ENCODE peak calls at places on chromosomes 16 and 17, in five cellular contexts. C, J, A, T and M are unnamed samples.

GRCh38 chr17:68035131-68035522 is 408 bp upstream of the KPNA2 start:
- DNase-seq in C (peak), J (no peak), A (peak), T (peak), M (no peak)

GRCh38 chr17:21532763-21533385 is 156.7 kb downstream of the KCNJ12 start:
- DNase-seq in C (no peak), J (no peak), A (no peak), T (no peak), M (no peak)

GRCh38 chr16:17370233-17371013 is 100.3 kb downstream of the XYLT1 start:
- DNase-seq in C (no peak), J (no peak), A (no peak), T (no peak), M (no peak)

GRCh38 chr16:49775581-49775980 is 80.3 kb downstream of the ZNF423 start:
- DNase-seq in C (no peak), J (no peak), A (no peak), T (no peak), M (no peak)

GRCh38 chr16:76265434-76266045 is 11.7 kb upstream of the CNTNAP4 start:
- DNase-seq in C (no peak), J (peak), A (peak), T (no peak), M (no peak)

GRCh38 chr17:68440526-68440925 is 16.8 kb downstream of the WIPI1 start:
- DNase-seq in C (no peak), J (no peak), A (no peak), T (no peak), M (no peak)

GRCh38 chr16:68480084-68480995 is 32.0 kb upstream of the SMPD3 start:
- DNase-seq in C (no peak), J (no peak), A (no peak), T (no peak), M (no peak)

GRCh38 chr17:31148205-31148604 is 53.4 kb downstream of the NF1 start:
- DNase-seq in C (no peak), J (no peak), A (no peak), T (no peak), M (no peak)

GRCh38 chr16:88591577-88592021 is 21.4 kb downstream of the ZC3H18 start:
- DNase-seq in C (no peak), J (no peak), A (no peak), T (no peak), M (no peak)

GRCh38 chr16:54291107-54291980 is 4.8 kb upstream of the IRX3 start:
- DNase-seq in C (no peak), J (no peak), A (no peak), T (no peak), M (no peak)

GRCh38 chr16:69318911-69319289 is 7.8 kb downstream of the VPS4A start:
- DNase-seq in C (no peak), J (no peak), A (no peak), T (no peak), M (no peak)

GRCh38 chr17:29567362-29568330 is 809 bp upstream of the ABHD15 start:
- DNase-seq in C (peak), J (no peak), A (peak), T (peak), M (peak)

GRCh38 chr17:72737291-72737690 is 355.2 kb downstream of the SLC39A11 start:
- DNase-seq in C (no peak), J (no peak), A (no peak), T (no peak), M (no peak)

GRCh38 chr17:6948562-6948961 is 47.3 kb upstream of the ALOX12 start:
- DNase-seq in C (no peak), J (no peak), A (no peak), T (no peak), M (no peak)

GRCh38 chr17:29800457-29800856 is 129.6 kb downstream of the SSH2 start:
- DNase-seq in C (no peak), J (no peak), A (no peak), T (no peak), M (no peak)

GRCh38 chr16:24839347-24839972 is 6.3 kb upstream of the SLC5A11 start:
- DNase-seq in C (no peak), J (no peak), A (no peak), T (no peak), M (no peak)

GRCh38 chr16:63720848-63721247 is 1401.0 kb downstream of the CDH11 start:
- DNase-seq in C (no peak), J (no peak), A (no peak), T (no peak), M (no peak)

GRCh38 chr16:52496051-52496876 is 50.7 kb downstream of the TOX3 start:
- DNase-seq in C (no peak), J (no peak), A (no peak), T (no peak), M (no peak)

GRCh38 chr16:85936761-85937343 is 37.9 kb downstream of the IRF8 start:
- DNase-seq in C (no peak), J (no peak), A (no peak), T (no peak), M (no peak)

GRCh38 chr17:59859444-59860025 is 33.2 kb downstream of the TUBD1 start:
- DNase-seq in C (no peak), J (no peak), A (no peak), T (no peak), M (no peak)

GRCh38 chr17:73758245-73758644 is 114.0 kb upstream of the SDK2 start:
- DNase-seq in C (no peak), J (no peak), A (no peak), T (no peak), M (no peak)

GRCh38 chr16:58635502-58635901 is 5.9 kb upstream of the CNOT1 start:
- DNase-seq in C (no peak), J (no peak), A (no peak), T (no peak), M (no peak)

GRCh38 chr17:59844884-59845594 is 47.7 kb downstream of the TUBD1 start:
- DNase-seq in C (no peak), J (no peak), A (no peak), T (no peak), M (peak)

GRCh38 chr16:2512920-2513404 is 790 bp upstream of the ATP6V0C start:
- DNase-seq in C (peak), J (no peak), A (peak), T (no peak), M (no peak)

GRCh38 chr16:11429113-11429512 is 83.9 kb downstream of the RMI2 start:
- DNase-seq in C (no peak), J (no peak), A (no peak), T (no peak), M (no peak)

GRCh38 chr17:76797441-76797840 is 59.5 kb downstream of the MFSD11 start:
- DNase-seq in C (no peak), J (no peak), A (no peak), T (no peak), M (no peak)

GRCh38 chr17:67759355-67760171 is 41.8 kb downstream of the NOL11 start:
- DNase-seq in C (no peak), J (peak), A (no peak), T (no peak), M (no peak)

GRCh38 chr17:5555254-5555653 is 29.1 kb downstream of the NLRP1 start:
- DNase-seq in C (no peak), J (peak), A (no peak), T (no peak), M (peak)

GRCh38 chr17:3888343-3889171 is 4.3 kb downstream of the CAMKK1 start:
- DNase-seq in C (no peak), J (peak), A (peak), T (peak), M (peak)

GRCh38 chr16:29151317-29151716 is 166.5 kb downstream of the LAT start:
- DNase-seq in C (peak), J (no peak), A (no peak), T (no peak), M (no peak)

GRCh38 chr17:59406808-59407381 is 75.4 kb downstream of the YPEL2 start:
- DNase-seq in C (no peak), J (peak), A (no peak), T (no peak), M (no peak)

GRCh38 chr17:31067699-31068184 is 27.0 kb upstream of the NF1 start:
- DNase-seq in C (no peak), J (peak), A (no peak), T (no peak), M (peak)

GRCh38 chr17:48322060-48322459 is 108.0 kb downstream of the SKAP1 start:
- DNase-seq in C (no peak), J (no peak), A (no peak), T (no peak), M (no peak)
- TF ChIP-seq CTCF in C (no peak), J (peak), A (no peak), T (no peak), M (peak)

GRCh38 chr16:78075800-78076199 is 23.7 kb upstream of the WWOX start:
- DNase-seq in C (no peak), J (no peak), A (no peak), T (no peak), M (no peak)

DNA sequence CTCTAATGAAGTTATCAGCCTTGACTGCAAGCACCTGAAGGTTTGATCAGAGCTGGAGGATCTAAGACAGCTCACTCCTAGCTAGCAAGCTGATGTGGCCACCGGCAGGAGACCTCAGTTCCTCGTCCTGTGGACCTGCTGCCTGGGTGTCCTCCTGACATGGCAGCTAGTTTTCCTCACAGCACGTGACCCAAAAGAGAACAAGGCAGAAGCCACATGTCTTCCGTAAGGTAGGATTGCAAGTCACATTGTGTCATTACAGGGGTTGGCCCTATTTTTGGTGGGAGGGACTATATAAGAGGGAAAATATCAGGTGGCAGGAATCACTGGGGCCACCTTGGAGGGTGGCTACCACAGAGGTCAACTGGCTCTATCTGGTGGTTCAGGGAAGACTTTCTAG is 18.1 kb upstream of the WWOX start:
- DNase-seq in C (no peak), J (no peak), A (no peak), T (no peak), M (no peak)
- H3K27ac ChIP-seq in C (no peak), J (no peak), A (no peak), T (no peak), M (no peak)

GRCh38 chr17:37461668-37462067 is 28.0 kb upstream of the DUSP14 start:
- DNase-seq in C (no peak), J (no peak), A (no peak), T (no peak), M (no peak)
- TF ChIP-seq CTCF in C (no peak), J (no peak), A (no peak), T (no peak), M (no peak)

DNA sequence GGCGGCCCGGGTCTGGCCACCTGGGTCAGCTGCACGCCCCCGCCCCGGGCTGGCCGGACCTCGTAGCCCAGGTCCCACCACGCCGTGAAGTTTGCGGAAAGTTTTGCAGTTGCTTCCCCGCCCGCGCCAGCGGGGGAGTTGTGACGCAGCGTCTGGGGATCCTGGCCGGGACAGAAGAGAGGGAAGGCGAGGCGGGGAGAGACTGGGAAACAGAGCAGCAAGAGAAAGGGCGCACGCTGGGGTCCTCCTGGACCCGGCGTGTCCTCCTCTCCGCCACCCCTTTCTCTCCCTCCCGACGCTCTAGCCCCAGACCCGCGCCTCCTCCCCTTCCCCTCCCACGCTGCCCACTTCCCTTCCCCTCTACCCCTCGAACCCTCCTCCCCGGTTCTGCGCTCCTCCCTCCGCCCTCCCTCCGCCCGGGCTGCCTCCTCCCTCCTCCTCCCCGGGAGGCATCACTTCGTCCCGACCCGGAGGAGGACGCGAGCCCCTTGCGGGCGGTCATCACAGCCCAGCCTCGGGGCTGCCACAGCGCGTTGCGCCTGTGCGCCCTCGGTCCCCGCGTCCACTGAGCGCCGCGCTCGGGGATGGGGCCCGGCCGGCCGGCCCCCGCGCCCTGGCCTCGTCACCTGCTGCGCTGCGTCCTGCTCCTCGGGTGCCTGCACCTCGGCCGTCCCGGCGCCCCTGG is at the start of gene MRC2:
- DNase-seq in C (peak), J (peak), A (peak), T (no peak), M (peak)
- H3K27ac ChIP-seq in C (peak), J (peak), A (peak), T (peak), M (no peak)